ENCODE peak calls at places on chromosomes 3 and 15, in eight cellular contexts. O is CD8-positive, alpha-beta T cell; Y is WERI-Rb-1; L is mucosa of descending colon; H is mesendoderm; Z is colonic mucosa; N is Caco-2; R is fibroblast of lung. P is an unnamed sample.
A peak's percentile ranks its signal among the peaks of the same experiment; 100 is the strongest.

GRCh38 chr3:27533718-27534578 is 49.8 kb upstream of the SLC4A7 start:
- DNase-seq in L (peak; percentile 63), N (peak; percentile 62), R (peak; percentile 99), Y (no peak), O (no peak), Z (peak; percentile 25), H (peak; percentile 99), P (peak; percentile 63)

GRCh38 chr3:102005551-102005950 is 156.2 kb downstream of the NFKBIZ start:
- DNase-seq in L (no peak), Y (no peak), N (no peak), Z (no peak), R (no peak), O (no peak), H (no peak), P (no peak)

GRCh38 chr3:129039271-129040038 is 21.1 kb upstream of the GP9 start:
- DNase-seq in H (no peak), O (no peak), N (no peak), L (peak; percentile 72), Y (no peak), Z (peak; percentile 61), R (no peak), P (peak; percentile 51)

GRCh38 chr3:56930706-56931105 is 129.0 kb upstream of the ARHGEF3 start:
- DNase-seq in Y (no peak), Z (no peak), O (no peak), R (peak; percentile 47), H (no peak), L (no peak), N (no peak), P (no peak)

GRCh38 chr3:74217467-74217866 is 397.0 kb downstream of the CNTN3 start:
- DNase-seq in L (no peak), R (no peak), Z (no peak), O (no peak), Y (no peak), H (no peak), N (no peak), P (no peak)

GRCh38 chr3:193720169-193720568 is 127.2 kb downstream of the OPA1 start:
- DNase-seq in R (no peak), H (no peak), L (no peak), N (no peak), Y (no peak), O (no peak), Z (no peak), P (no peak)

GRCh38 chr3:106215047-106215446 is 346.2 kb upstream of the CBLB start:
- DNase-seq in R (peak; percentile 76), N (no peak), O (no peak), L (no peak), H (no peak), Z (no peak), Y (no peak), P (no peak)

GRCh38 chr3:72413228-72413627 is 435.0 kb downstream of the SHQ1 start:
- DNase-seq in N (no peak), L (no peak), O (no peak), H (no peak), Y (no peak), R (peak; percentile 60), Z (no peak), P (no peak)

GRCh38 chr3:58537412-58538301 is 667 bp upstream of the ACOX2 start:
- DNase-seq in H (no peak), Z (no peak), O (no peak), N (peak; percentile 46), R (no peak), Y (no peak), L (no peak), P (no peak)

GRCh38 chr3:9036327-9037112 is 73.2 kb upstream of the RAD18 start:
- DNase-seq in L (peak; percentile 69), R (peak; percentile 11), Z (peak; percentile 54), N (no peak), O (no peak), Y (no peak), H (no peak), P (no peak)

GRCh38 chr3:39809181-39809994 is at the start of gene MYRIP:
- DNase-seq in L (peak; percentile 69), N (peak; percentile 87), Y (peak; percentile 82), O (no peak), H (peak; percentile 75), Z (peak; percentile 65), R (peak; percentile 7), P (peak; percentile 95)

GRCh38 chr15:98855815-98856539 is 151.6 kb downstream of the PGPEP1L start:
- DNase-seq in Y (no peak), N (no peak), H (no peak), O (no peak), L (no peak), Z (no peak), R (no peak), P (no peak)

GRCh38 chr15:47717036-47717611 is at the start of gene SEMA6D:
- DNase-seq in Z (peak; percentile 79), N (peak; percentile 51), R (peak; percentile 83), O (no peak), H (peak; percentile 94), L (peak; percentile 77), Y (peak; percentile 91), P (peak; percentile 91)

GRCh38 chr15:60006808-60007346 is 2.8 kb downstream of the FOXB1 start:
- DNase-seq in R (peak; percentile 8), Z (no peak), H (no peak), L (no peak), N (no peak), O (no peak), Y (no peak), P (no peak)

GRCh38 chr15:60010467-60011257 is 6.6 kb downstream of the FOXB1 start:
- DNase-seq in L (no peak), Y (no peak), N (no peak), H (no peak), Z (no peak), R (no peak), O (no peak), P (no peak)

GRCh38 chr15:60006203-60006782 is 2.2 kb downstream of the FOXB1 start:
- DNase-seq in Z (peak; percentile 36), N (peak; percentile 13), Y (peak; percentile 49), O (peak; percentile 69), L (peak; percentile 60), H (peak; percentile 87), R (peak; percentile 6), P (peak; percentile 89)

GRCh38 chr15:60009581-60010379 is 5.7 kb downstream of the FOXB1 start:
- DNase-seq in R (no peak), O (no peak), Y (no peak), Z (no peak), N (no peak), H (no peak), L (no peak), P (no peak)

DNA sequence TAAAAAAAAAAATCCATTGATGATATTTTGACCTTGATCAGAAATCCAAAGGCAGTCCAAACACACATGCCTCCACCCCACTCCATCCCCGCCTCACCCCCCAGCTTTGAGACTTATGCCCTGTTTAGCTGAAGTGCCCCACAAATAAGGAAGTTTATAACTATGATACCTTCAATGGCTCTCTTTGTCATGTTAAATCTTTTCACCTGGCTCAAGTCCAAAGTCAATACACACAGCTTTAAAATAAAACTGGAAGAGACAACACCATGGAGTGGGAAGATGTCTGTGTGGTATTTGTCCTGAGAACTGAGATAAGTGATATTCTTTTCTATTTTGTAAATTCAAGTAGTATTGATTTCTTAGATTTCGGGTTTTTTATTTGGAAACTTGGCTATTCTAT is 5.0 kb downstream of the FOXB1 start:
- DNase-seq in H (no peak), L (no peak), O (no peak), Z (no peak), Y (no peak), N (no peak), R (no peak), P (no peak)
- H3K4me3 ChIP-seq in H (no peak overlapping the region), L (no peak overlapping the region), O (no peak overlapping the region), Z (no peak overlapping the region), Y (no peak overlapping the region), N (no peak overlapping the region), R (no peak overlapping the region), P (no peak overlapping the region)

GRCh38 chr3:78025916-78026315 is 986.0 kb downstream of the ROBO2 start:
- DNase-seq in H (no peak), R (peak; percentile 5), O (no peak), N (no peak), Z (no peak), L (no peak), Y (no peak), P (no peak)
- H3K36me3 ChIP-seq in H (no peaks in the 10 kb centered on the region), R (no peaks in the 10 kb centered on the region), O (no peaks in the 10 kb centered on the region), N (no peaks in the 10 kb centered on the region), Z (no peaks in the 10 kb centered on the region), L (no peaks in the 10 kb centered on the region), Y (no peaks in the 10 kb centered on the region), P (no peaks in the 10 kb centered on the region)

GRCh38 chr3:49411968-49412631 is at the start of the genes RHOA and TCTA:
- DNase-seq in Z (peak; percentile 99), R (peak; percentile 100), L (peak; percentile 100), Y (peak; percentile 99), O (peak; percentile 99), N (peak; percentile 98), H (peak; percentile 100), P (peak; percentile 98)

GRCh38 chr3:49411550-49411967 is 217 bp downstream of the RHOA start:
- DNase-seq in O (peak; percentile 71), Y (peak; percentile 33), L (peak; percentile 83), R (no peak), H (no peak), Z (peak; percentile 60), N (peak; percentile 84), P (peak; percentile 93)

GRCh38 chr3:49412632-49413337 is 562 bp downstream of the TCTA start:
- DNase-seq in L (no peak), R (peak; percentile 39), H (peak; percentile 40), O (no peak), Y (no peak), Z (no peak), N (no peak), P (no peak)

GRCh38 chr3:49414753-49415152 is 2.5 kb downstream of the TCTA start:
- DNase-seq in H (no peak), O (no peak), Y (no peak), L (no peak), R (no peak), Z (no peak), N (no peak), P (no peak)

GRCh38 chr3:49413338-49413734 is 1.1 kb downstream of the TCTA start:
- DNase-seq in Y (peak; percentile 78), O (no peak), Z (no peak), N (no peak), L (no peak), H (no peak), R (no peak), P (no peak)
- H3K4me3 ChIP-seq in Y (peak overlapping the region; percentile 82), O (peak overlapping the region; percentile 91), Z (peak overlapping the region; percentile 95), N (no peak overlapping the region), L (no peak overlapping the region), H (no peak overlapping the region), R (peak overlapping the region; percentile 67), P (no peak overlapping the region)

GRCh38 chr3:38226273-38226672 is 39.3 kb upstream of the SLC22A13 start:
- DNase-seq in O (no peak), Y (no peak), N (no peak), R (peak; percentile 53), Z (no peak), L (no peak), H (no peak), P (no peak)

GRCh38 chr3:38224357-38224756 is 41.3 kb upstream of the SLC22A13 start:
- DNase-seq in R (no peak), N (no peak), L (no peak), O (no peak), H (no peak), Y (no peak), Z (no peak), P (no peak)

GRCh38 chr3:38219609-38220197 is 45.9 kb upstream of the SLC22A13 start:
- DNase-seq in H (no peak), Y (no peak), L (no peak), O (no peak), N (no peak), Z (no peak), R (no peak), P (no peak)

GRCh38 chr3:38222032-38222634 is 43.5 kb upstream of the SLC22A13 start:
- DNase-seq in O (no peak), H (peak; percentile 31), Z (no peak), N (no peak), Y (no peak), L (no peak), R (no peak), P (no peak)

GRCh38 chr3:38221005-38221404 is 44.6 kb upstream of the SLC22A13 start:
- DNase-seq in Z (no peak), H (no peak), L (no peak), R (no peak), O (no peak), N (no peak), Y (no peak), P (no peak)
- H3K36me3 ChIP-seq in Z (no peaks in the 10 kb centered on the region), H (no peaks in the 10 kb centered on the region), L (no peaks in the 10 kb centered on the region), R (no peaks in the 10 kb centered on the region), O (peaks cover 28% of the 10 kb centered on the region), N (no peaks in the 10 kb centered on the region), Y (peaks cover 21% of the 10 kb centered on the region), P (no peaks in the 10 kb centered on the region)

P was measured in H7.